ENCODE peak calls at places on chromosomes 13 and 19, in four cellular contexts. B, X, G and H are unnamed samples.

GRCh38 chr13:38703255-38703654 is 16.4 kb downstream of the FREM2 start:
- DNase-seq in B (no peak), X (no peak), G (no peak), H (no peak)

GRCh38 chr13:83825676-83826075 is 56.6 kb downstream of the SLITRK1 start:
- DNase-seq in B (no peak), X (no peak), G (no peak), H (no peak)

GRCh38 chr19:56108447-56109195 is 12.5 kb downstream of the ZNF787 start:
- DNase-seq in B (no peak), X (no peak), G (no peak), H (no peak)

GRCh38 chr13:23901365-23901764 is 4.1 kb upstream of the C1QTNF9B start:
- DNase-seq in B (no peak), X (no peak), G (no peak), H (no peak)

GRCh38 chr19:54415208-54415900 is at the start of gene TTYH1:
- DNase-seq in B (no peak), X (no peak), G (no peak), H (peak)

GRCh38 chr13:88704600-88705275 is 1033.6 kb downstream of the SLITRK5 start:
- DNase-seq in B (peak), X (no peak), G (no peak), H (no peak)

GRCh38 chr13:30744056-30744684 is 8.8 kb downstream of the ALOX5AP start:
- DNase-seq in B (peak), X (peak), G (peak), H (peak)

GRCh38 chr13:111114362-111115050 is 604 bp upstream of the ARHGEF7 start:
- DNase-seq in B (no peak), X (no peak), G (peak), H (peak)

GRCh38 chr13:78022164-78022877 is 103.7 kb upstream of the EDNRB start:
- DNase-seq in B (no peak), X (peak), G (peak), H (peak)

GRCh38 chr13:99871249-99871898 is 100.2 kb downstream of the ZIC5 start:
- DNase-seq in B (no peak), X (no peak), G (no peak), H (no peak)

GRCh38 chr19:35721374-35721773 is 3.6 kb downstream of the KMT2B start:
- DNase-seq in B (no peak), X (no peak), G (no peak), H (no peak)

GRCh38 chr13:32804673-32805260 is 211.5 kb upstream of the KL start:
- DNase-seq in B (no peak), X (no peak), G (no peak), H (no peak)

GRCh38 chr19:48859711-48860572 is 8.5 kb downstream of the PLEKHA4 start:
- DNase-seq in B (peak), X (no peak), G (no peak), H (peak)

GRCh38 chr19:22595422-22595821 is 38.7 kb upstream of the ZNF492 start:
- DNase-seq in B (no peak), X (no peak), G (no peak), H (no peak)

GRCh38 chr13:26132756-26133155 is 80.9 kb upstream of the SHISA2 start:
- DNase-seq in B (peak), X (no peak), G (no peak), H (no peak)

GRCh38 chr19:49475995-49476880 is 2.2 kb downstream of the FLT3LG start:
- DNase-seq in B (peak), X (no peak), G (peak), H (no peak)

GRCh38 chr13:35499131-35500051 is 22.9 kb upstream of the MAB21L1 start:
- DNase-seq in B (no peak), X (no peak), G (no peak), H (no peak)

GRCh38 chr19:55670280-55671053 is 4.6 kb upstream of the EPN1 start:
- DNase-seq in B (no peak), X (no peak), G (no peak), H (no peak)

GRCh38 chr19:412356-413355 is 3.7 kb upstream of the C2CD4C start:
- DNase-seq in B (no peak), X (no peak), G (no peak), H (no peak)

GRCh38 chr19:50461066-50461875 is 15.0 kb upstream of the EMC10 start:
- DNase-seq in B (peak), X (peak), G (peak), H (peak)

GRCh38 chr13:109744512-109745051 is 41.8 kb downstream of the IRS2 start:
- DNase-seq in B (peak), X (no peak), G (no peak), H (no peak)

GRCh38 chr19:13841339-13842293 is 35.3 kb upstream of the NANOS3 start:
- DNase-seq in B (peak), X (no peak), G (peak), H (no peak)

GRCh38 chr19:38975861-38976271 is 324 bp upstream of the FBXO17 start:
- DNase-seq in B (peak), X (no peak), G (no peak), H (no peak)

GRCh38 chr13:46667687-46668281 is 114.8 kb downstream of the LRCH1 start:
- DNase-seq in B (no peak), X (no peak), G (no peak), H (no peak)

GRCh38 chr19:6522712-6523111 is 8.1 kb upstream of the TNFSF9 start:
- DNase-seq in B (no peak), X (no peak), G (no peak), H (no peak)

GRCh38 chr19:45401815-45402468 is 2.9 kb downstream of the PPP1R13L start:
- DNase-seq in B (no peak), X (no peak), G (no peak), H (no peak)

GRCh38 chr13:97946951-97947588 is 6.4 kb upstream of the IPO5 start:
- DNase-seq in B (no peak), X (no peak), G (no peak), H (no peak)

GRCh38 chr13:26831336-26831908 is 70.8 kb upstream of the GPR12 start:
- DNase-seq in B (no peak), X (no peak), G (no peak), H (no peak)

GRCh38 chr13:96082640-96083039 is 7.3 kb upstream of the HS6ST3 start:
- DNase-seq in B (no peak), X (no peak), G (no peak), H (no peak)

GRCh38 chr19:5891938-5892771 is 11.4 kb downstream of the NDUFA11 start:
- DNase-seq in B (peak), X (no peak), G (peak), H (no peak)

GRCh38 chr13:100633461-100633860 is 41.1 kb downstream of the TMTC4 start:
- DNase-seq in B (no peak), X (no peak), G (no peak), H (no peak)

GRCh38 chr13:32075150-32075851 is 43.7 kb downstream of the FRY start:
- DNase-seq in B (no peak), X (no peak), G (no peak), H (no peak)

DNA sequence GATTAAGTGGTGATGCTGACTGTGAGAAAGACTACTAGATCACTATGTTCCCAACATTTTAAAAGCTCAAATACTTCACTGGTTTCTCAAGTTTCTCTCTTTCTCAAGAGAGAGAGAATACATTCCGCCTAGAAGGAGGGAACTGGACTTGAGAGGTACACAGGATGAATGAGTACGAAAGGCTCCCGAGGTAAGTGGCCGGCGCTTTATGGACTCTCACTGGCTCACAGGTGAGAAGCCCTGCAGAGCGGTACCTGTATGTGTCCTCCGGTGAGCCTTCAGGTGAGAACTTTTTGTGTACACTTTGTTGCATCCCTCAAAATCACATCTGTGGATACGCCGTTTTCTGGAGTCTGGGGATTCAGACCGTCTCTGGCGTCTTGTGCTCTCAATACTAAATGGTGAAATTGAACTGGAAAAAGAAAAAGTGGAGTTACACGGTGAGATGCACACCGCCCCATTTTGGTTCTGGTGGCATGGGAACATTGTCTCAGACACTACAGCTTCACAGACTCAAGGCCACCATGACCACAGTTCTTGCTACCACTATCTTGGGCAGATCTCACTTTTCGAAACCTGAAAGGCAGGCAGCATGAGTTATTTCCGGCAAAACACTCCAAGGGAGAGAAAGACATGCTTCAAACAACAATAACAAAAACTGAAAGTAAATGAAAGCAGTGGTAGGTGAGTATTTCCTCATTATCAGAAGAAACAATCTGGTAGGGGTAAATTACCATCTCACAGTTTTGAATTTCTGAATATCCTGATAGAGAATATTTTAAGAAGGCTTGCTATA is 418.9 kb downstream of the KLF12 start:
- DNase-seq in B (no peak), X (peak), G (no peak), H (no peak)
- TF ChIP-seq SPI1 in B (no peak), X (no peak), G (no peak), H (no peak)

DNA sequence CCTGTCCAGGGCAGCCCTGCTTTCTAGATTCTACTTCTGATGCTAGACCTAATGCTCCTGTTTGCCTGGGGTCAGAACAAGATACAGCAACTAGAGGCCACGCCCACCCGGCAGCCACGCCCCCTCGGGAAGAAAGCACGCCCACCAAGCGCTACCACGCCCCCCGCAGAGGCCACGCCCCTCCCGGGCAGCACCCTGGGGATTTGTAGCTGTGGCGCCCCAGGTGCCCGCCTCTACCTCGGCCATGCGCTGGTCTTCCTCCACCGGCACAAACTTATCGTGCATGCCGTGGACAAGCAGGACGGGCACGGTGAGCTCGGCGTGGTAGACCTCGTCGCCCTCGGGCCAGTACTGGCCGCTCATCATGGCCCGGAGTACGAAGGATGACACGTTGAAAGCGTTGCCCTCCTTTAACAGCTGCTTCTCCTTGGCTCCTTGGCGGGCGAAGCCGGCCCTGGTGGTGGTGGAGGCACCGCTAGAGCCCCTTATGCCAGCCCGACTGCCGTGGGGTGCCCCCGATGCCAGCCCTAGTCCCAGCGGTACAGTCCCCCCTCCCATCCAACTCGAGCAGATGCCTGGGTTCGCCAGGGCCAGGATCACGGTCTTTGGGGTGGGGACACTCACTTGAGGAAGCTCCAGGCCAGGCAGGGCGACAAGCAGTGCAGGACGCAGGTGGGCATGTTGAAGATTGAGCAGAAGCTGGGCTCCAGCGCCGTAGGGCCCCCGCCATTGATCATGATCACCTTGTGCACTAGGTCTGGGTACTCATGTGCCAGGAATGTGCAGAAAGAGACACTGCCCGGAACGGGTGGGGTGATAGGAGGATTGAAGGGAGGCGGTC is 9.0 kb downstream of the ABHD8 start:
- DNase-seq in B (peak), X (no peak), G (no peak), H (peak)
- TF ChIP-seq POLR2AphosphoS5 in B (no peak), X (no peak), G (no peak), H (no peak)

GRCh38 chr19:10283301-10283733 is 3.4 kb upstream of the ICAM4 start:
- DNase-seq in B (no peak), X (no peak), G (no peak), H (no peak)
- TF ChIP-seq SPI1 in B (no peak), X (no peak), G (no peak), H (no peak)

DNA sequence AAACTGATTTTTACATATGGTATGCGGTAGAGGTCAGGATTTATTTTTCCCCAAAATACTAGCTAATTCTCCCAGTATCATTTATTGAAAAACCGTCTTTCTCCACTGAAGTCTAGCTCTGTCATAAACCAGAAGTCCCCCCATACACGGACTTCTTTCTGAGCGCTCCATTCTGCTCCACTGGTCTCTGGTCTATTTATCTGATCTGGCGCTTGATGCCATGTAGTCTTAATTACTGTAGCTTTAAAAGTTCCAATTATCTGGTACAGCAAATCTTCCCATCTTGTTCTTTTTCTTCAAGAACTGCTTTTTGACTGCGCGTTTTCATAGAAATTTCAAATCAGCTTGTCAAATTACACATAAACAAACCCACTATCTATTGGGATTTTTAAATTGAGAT is 13.7 kb downstream of the DCUN1D2 start:
- DNase-seq in B (no peak), X (no peak), G (no peak), H (no peak)
- TF ChIP-seq POLR2AphosphoS5 in B (no peak), X (no peak), G (no peak), H (no peak)

DNA sequence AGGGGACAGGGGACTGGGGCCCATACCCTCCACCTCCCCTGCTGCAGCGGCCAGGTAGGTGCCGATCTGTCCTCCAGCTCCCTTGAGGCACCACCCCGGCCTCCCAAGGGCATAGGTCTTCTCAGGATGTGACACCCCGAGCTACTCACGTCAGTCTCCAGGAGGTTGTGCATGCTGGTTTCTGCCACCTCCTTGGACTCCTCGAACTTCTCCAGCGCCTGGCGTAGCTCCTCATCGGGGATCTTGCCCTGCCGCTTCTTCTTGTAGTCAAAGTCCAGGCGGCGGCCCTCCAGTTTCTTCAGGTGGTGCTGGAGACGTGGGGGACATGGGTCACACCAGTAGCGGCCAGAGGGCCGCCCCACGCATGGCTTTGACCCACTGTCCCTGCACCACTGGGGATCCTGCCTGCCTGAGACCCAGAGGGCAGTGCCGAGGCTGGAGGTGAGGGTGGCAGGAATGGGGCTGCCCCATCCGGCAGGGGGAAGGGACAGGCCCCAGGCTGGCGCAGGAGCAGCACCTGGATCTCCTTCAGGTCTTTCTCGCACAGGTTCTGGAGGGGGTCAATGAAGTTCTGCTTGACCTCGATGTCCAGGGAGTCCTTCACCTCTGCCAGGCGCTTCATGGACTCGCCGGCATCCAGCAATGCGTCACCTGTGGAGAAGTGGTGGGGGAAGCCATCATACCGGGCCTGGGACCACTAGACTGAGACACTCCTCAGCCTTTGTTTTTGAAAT is 20.4 kb downstream of the MPND start:
- DNase-seq in B (no peak), X (no peak), G (no peak), H (no peak)
- TF ChIP-seq SPI1 in B (no peak), X (no peak), G (no peak), H (no peak)

DNA sequence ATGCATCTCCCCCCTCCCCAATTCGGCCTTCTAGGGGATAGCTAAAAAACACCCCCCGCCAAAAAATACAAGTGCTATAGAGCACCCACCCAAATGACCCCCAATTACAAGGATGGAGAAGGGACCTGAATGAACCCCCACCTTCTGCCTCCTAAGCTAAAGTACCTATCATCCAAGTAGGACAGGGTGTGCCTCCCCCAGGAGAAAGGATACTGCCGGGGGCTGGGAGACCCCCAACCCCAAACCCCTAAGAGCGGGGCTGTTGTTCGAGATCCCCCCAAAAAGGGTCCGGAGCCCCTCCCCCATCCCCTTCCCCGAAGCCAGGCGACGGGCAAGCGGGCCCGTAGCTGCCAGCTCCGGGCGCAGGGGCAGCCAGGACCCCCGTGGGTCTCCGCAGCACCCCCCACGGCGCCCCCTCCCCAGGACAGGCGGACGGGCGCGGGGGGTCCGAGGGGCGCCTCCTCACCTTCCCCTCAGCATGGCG is 1.9 kb downstream of the ZC3H4 start:
- DNase-seq in B (no peak), X (no peak), G (no peak), H (no peak)
- TF ChIP-seq POLR2AphosphoS5 in B (peak), X (peak), G (no peak), H (peak)